ENCODE peak calls at places on chromosomes 1 and 21, in eight cellular contexts. H, T, Y, W, I, X, Q and A are unnamed samples.

GRCh38 chr1:200150721-200151120 is 123.2 kb downstream of the NR5A2 start:
- DNase-seq in X (no peak), T (no peak), W (peak), H (no peak), I (peak), Y (peak), Q (peak), A (no peak)

GRCh38 chr21:39085843-39086415 is 97.3 kb downstream of the PSMG1 start:
- DNase-seq in X (no peak), T (no peak), W (no peak), H (no peak), Y (no peak), I (no peak), Q (no peak), A (peak)

GRCh38 chr1:53642607-53643006 is 96.4 kb downstream of the GLIS1 start:
- DNase-seq in H (no peak), W (peak), X (no peak), T (no peak), Q (no peak), Y (no peak), I (no peak), A (peak)

GRCh38 chr1:205324781-205325180 is 3.2 kb upstream of the NUAK2 start:
- DNase-seq in Q (peak), X (no peak), I (peak), W (no peak), T (no peak), Y (no peak), H (no peak), A (no peak)

GRCh38 chr1:55931272-55931940 is 648.0 kb downstream of the PLPP3 start:
- DNase-seq in H (no peak), T (no peak), W (no peak), Y (no peak), Q (no peak), X (no peak), I (no peak), A (no peak)

GRCh38 chr21:22657786-22658185 is 1659.6 kb downstream of the NCAM2 start:
- DNase-seq in X (no peak), W (no peak), H (no peak), Y (no peak), I (no peak), T (no peak), Q (no peak), A (no peak)

GRCh38 chr1:108152782-108153222 is 47.3 kb downstream of the SLC25A24 start:
- DNase-seq in Q (no peak), Y (no peak), H (no peak), I (no peak), T (no peak), W (no peak), X (no peak), A (no peak)

GRCh38 chr1:39852214-39852791 is 31.0 kb downstream of the TRIT1 start:
- DNase-seq in X (peak), Y (no peak), T (no peak), Q (peak), W (no peak), I (no peak), H (no peak), A (no peak)

GRCh38 chr1:179314928-179315327 is 21.3 kb downstream of the SOAT1 start:
- DNase-seq in T (no peak), Y (no peak), I (no peak), W (no peak), Q (no peak), X (no peak), H (no peak), A (no peak)

GRCh38 chr1:207495816-207496792 is at the start of gene CR1:
- DNase-seq in T (no peak), I (peak), H (no peak), Y (no peak), W (peak), X (peak), Q (no peak), A (no peak)

GRCh38 chr1:13749543-13750307 is 49.7 kb downstream of the PRDM2 start:
- DNase-seq in I (peak), Y (no peak), H (no peak), W (peak), T (no peak), Q (peak), X (peak), A (peak)

GRCh38 chr1:184326278-184326677 is 60.6 kb upstream of the C1orf21 start:
- DNase-seq in I (no peak), T (no peak), W (no peak), X (no peak), Q (no peak), Y (no peak), H (no peak), A (no peak)

GRCh38 chr1:2290595-2291510 is 62.7 kb downstream of the SKI start:
- DNase-seq in W (peak), X (no peak), Y (peak), Q (no peak), I (peak), T (peak), H (peak), A (peak)

GRCh38 chr1:119648620-119649004 is 546 bp upstream of the ZNF697 start:
- DNase-seq in Y (no peak), T (no peak), H (no peak), Q (no peak), W (no peak), I (no peak), X (no peak), A (no peak)

GRCh38 chr1:212488436-212489283 is 55.9 kb downstream of the NENF start:
- DNase-seq in Y (peak), Q (peak), I (peak), T (no peak), W (no peak), X (no peak), H (no peak), A (no peak)

GRCh38 chr1:213723187-213723586 is 264.6 kb upstream of the PROX1 start:
- DNase-seq in Q (no peak), H (no peak), X (no peak), T (no peak), I (no peak), Y (no peak), W (no peak), A (no peak)

GRCh38 chr1:151294748-151295462 is 12.8 kb downstream of the ZNF687 start:
- DNase-seq in X (no peak), H (peak), Q (no peak), W (peak), T (no peak), I (no peak), Y (no peak), A (no peak)

GRCh38 chr21:37198989-37199924 is 67.9 kb downstream of the VPS26C start:
- DNase-seq in T (no peak), Y (peak), I (peak), X (no peak), W (no peak), Q (peak), H (no peak), A (no peak)

GRCh38 chr1:204401747-204402146 is 9.9 kb downstream of the PPP1R15B start:
- DNase-seq in H (no peak), X (no peak), W (no peak), I (no peak), Y (no peak), Q (no peak), T (no peak), A (no peak)

GRCh38 chr1:206419783-206420182 is 50.5 kb upstream of the IKBKE start:
- DNase-seq in I (no peak), Q (no peak), T (no peak), H (no peak), X (no peak), Y (no peak), W (no peak), A (no peak)

GRCh38 chr21:34184232-34184631 is 110.9 kb downstream of the MRPS6 start:
- DNase-seq in I (no peak), W (no peak), H (no peak), T (no peak), X (no peak), Y (no peak), Q (no peak), A (no peak)

GRCh38 chr1:8032351-8032750 is 6.2 kb upstream of the ERRFI1 start:
- DNase-seq in W (no peak), I (no peak), Y (no peak), H (no peak), T (no peak), Q (no peak), X (no peak), A (no peak)

GRCh38 chr1:107965112-107965991 is at the start of gene VAV3:
- DNase-seq in W (peak), Y (peak), X (peak), I (peak), T (peak), H (peak), Q (no peak), A (peak)

GRCh38 chr1:223244366-223245103 is 101.5 kb upstream of the TLR5 start:
- DNase-seq in Q (peak), W (no peak), Y (no peak), T (no peak), H (no peak), I (peak), X (no peak), A (peak)

GRCh38 chr1:150021191-150021688 is 10.7 kb upstream of the OTUD7B start:
- DNase-seq in X (no peak), I (peak), H (no peak), W (no peak), Y (no peak), T (no peak), Q (peak), A (no peak)

GRCh38 chr1:221858758-221859157 is 116.9 kb upstream of the DUSP10 start:
- DNase-seq in H (no peak), X (no peak), W (no peak), Y (no peak), I (no peak), Q (no peak), T (no peak), A (no peak)

GRCh38 chr21:18417361-18417760 is 13.8 kb upstream of the TMPRSS15 start:
- DNase-seq in Q (no peak), H (no peak), I (no peak), T (no peak), W (no peak), Y (no peak), X (no peak), A (no peak)

GRCh38 chr1:165847486-165847885 is 20.1 kb downstream of the UCK2 start:
- DNase-seq in X (no peak), H (no peak), Q (no peak), Y (no peak), I (no peak), W (no peak), T (no peak), A (no peak)

GRCh38 chr1:201230676-201231075 is 40.1 kb downstream of the IGFN1 start:
- DNase-seq in X (no peak), W (no peak), T (no peak), H (no peak), Q (no peak), I (no peak), Y (no peak), A (peak)

GRCh38 chr1:97553975-97554374 is 366.9 kb downstream of the DPYD start:
- DNase-seq in X (no peak), H (no peak), I (no peak), T (no peak), Q (no peak), W (no peak), Y (no peak), A (no peak)

GRCh38 chr1:8077120-8077573 is 51.0 kb upstream of the ERRFI1 start:
- DNase-seq in Y (peak), I (peak), W (peak), H (no peak), X (no peak), T (no peak), Q (peak), A (peak)

GRCh38 chr1:108692724-108693655 is 880 bp downstream of the PRPF38B start:
- DNase-seq in W (peak), T (peak), H (no peak), Y (peak), Q (peak), I (peak), X (peak), A (peak)